ENCODE peak calls at places on chromosomes 7 and 10, in seven cellular contexts. L is GM12878, H is HepG2, M is NT2/D1, B is HCT116, U is SK-N-SH, Y is H1. S is an unnamed sample.

GRCh38 chr7:16028103-16028502 is 341.6 kb upstream of the MEOX2 start:
- DNase-seq in L (no peak), H (no peak), M (no peak), B (no peak), U (no peak), Y (no peak), S (no peak)

GRCh38 chr10:19546224-19546623 is 270.0 kb upstream of the PLXDC2 start:
- DNase-seq in L (no peak), H (no peak), M (no peak), B (no peak), U (no peak), Y (no peak), S (no peak)

GRCh38 chr10:62492012-62492869 is 118.1 kb downstream of the ZNF365 start:
- DNase-seq in L (peak), H (peak), M (no peak), B (peak), U (no peak), Y (no peak), S (no peak)

GRCh38 chr7:64685741-64686140 is 19.8 kb downstream of the ZNF107 start:
- DNase-seq in L (no peak), H (no peak), M (no peak), B (no peak), U (no peak), Y (no peak), S (no peak)

GRCh38 chr7:16411391-16411790 is 9.9 kb downstream of the CRPPA start:
- DNase-seq in L (no peak), H (no peak), M (no peak), B (no peak), U (no peak), Y (no peak), S (no peak)

GRCh38 chr10:124403548-124403947 is 15.2 kb downstream of the OAT start:
- DNase-seq in L (peak), H (peak), M (peak), B (peak), U (peak), Y (peak), S (peak)

GRCh38 chr10:11034762-11035161 is 17.1 kb downstream of the CELF2 start:
- DNase-seq in L (no peak), H (no peak), M (no peak), B (no peak), U (no peak), Y (no peak), S (no peak)

GRCh38 chr7:56045796-56046195 is 5.4 kb downstream of the PSPH start:
- DNase-seq in L (no peak), H (no peak), M (no peak), B (no peak), U (no peak), Y (no peak), S (no peak)

GRCh38 chr10:133257489-133258065 is 19.1 kb downstream of the ADAM8 start:
- DNase-seq in L (no peak), H (no peak), M (no peak), B (no peak), U (peak), Y (peak), S (peak)

GRCh38 chr7:130732980-130733865 is 784 bp downstream of the KLF14 start:
- DNase-seq in L (no peak), H (no peak), M (no peak), B (peak), U (peak), Y (peak), S (peak)

GRCh38 chr7:71612892-71613291 is 480.9 kb downstream of the GALNT17 start:
- DNase-seq in L (no peak), H (no peak), M (no peak), B (no peak), U (no peak), Y (no peak), S (no peak)

GRCh38 chr7:18450021-18450420 is 45.5 kb upstream of the HDAC9 start:
- DNase-seq in L (no peak), H (no peak), M (no peak), B (no peak), U (no peak), Y (no peak), S (no peak)

GRCh38 chr7:70177166-70177565 is 578.9 kb downstream of the AUTS2 start:
- DNase-seq in L (no peak), H (no peak), M (no peak), B (no peak), U (no peak), Y (no peak), S (no peak)

GRCh38 chr10:11035318-11035920 is 17.7 kb downstream of the CELF2 start:
- DNase-seq in L (no peak), H (no peak), M (peak), B (no peak), U (no peak), Y (no peak), S (no peak)

GRCh38 chr7:143305423-143306070 is 10.4 kb upstream of the CLCN1 start:
- DNase-seq in L (no peak), H (peak), M (no peak), B (peak), U (peak), Y (peak), S (peak)

GRCh38 chr10:18196806-18197550 is 56.8 kb downstream of the CACNB2 start:
- DNase-seq in L (no peak), H (no peak), M (no peak), B (no peak), U (no peak), Y (no peak), S (no peak)

GRCh38 chr10:26755443-26755903 is 58.0 kb downstream of the PDSS1 start:
- DNase-seq in L (peak), H (no peak), M (no peak), B (peak), U (no peak), Y (no peak), S (no peak)

GRCh38 chr10:44426247-44427034 is 41.5 kb upstream of the CXCL12 start:
- DNase-seq in L (no peak), H (no peak), M (no peak), B (no peak), U (no peak), Y (no peak), S (no peak)

GRCh38 chr10:114684085-114684821 is 26.2 kb upstream of the ABLIM1 start:
- DNase-seq in L (no peak), H (peak), M (no peak), B (no peak), U (peak), Y (no peak), S (no peak)

GRCh38 chr10:84607044-84607443 is 278.7 kb downstream of the CCSER2 start:
- DNase-seq in L (no peak), H (no peak), M (no peak), B (no peak), U (no peak), Y (no peak), S (no peak)

GRCh38 chr7:98520356-98520932 is 96.6 kb upstream of the NPTX2 start:
- DNase-seq in L (no peak), H (no peak), M (no peak), B (peak), U (peak), Y (no peak), S (peak)

GRCh38 chr7:46752881-46753366 is 829.0 kb downstream of the TNS3 start:
- DNase-seq in L (no peak), H (no peak), M (no peak), B (peak), U (no peak), Y (no peak), S (no peak)

GRCh38 chr10:80498833-80499671 is 38.6 kb upstream of the SH2D4B start:
- DNase-seq in L (no peak), H (peak), M (peak), B (peak), U (no peak), Y (no peak), S (peak)

GRCh38 chr7:147497246-147497645 is 1093.3 kb upstream of the C7orf33 start:
- DNase-seq in L (no peak), H (no peak), M (no peak), B (no peak), U (no peak), Y (no peak), S (no peak)

GRCh38 chr7:40608321-40609075 is 473.7 kb downstream of the SUGCT start:
- DNase-seq in L (no peak), H (no peak), M (no peak), B (no peak), U (peak), Y (no peak), S (no peak)

GRCh38 chr10:49318751-49319150 is 19.8 kb downstream of the C10orf71 start:
- DNase-seq in L (no peak), H (no peak), M (no peak), B (no peak), U (peak), Y (no peak), S (no peak)
- TF ChIP-seq YY1 in L (no peak), H (no peak), M (no peak), B (no peak), U (no peak), Y (no peak), S (no peak)

GRCh38 chr10:32253821-32254220 is 93.1 kb downstream of the EPC1 start:
- DNase-seq in L (no peak), H (no peak), M (no peak), B (no peak), U (no peak), Y (peak), S (no peak)

GRCh38 chr10:32256613-32257437 is 90.1 kb downstream of the EPC1 start:
- DNase-seq in L (peak), H (peak), M (no peak), B (peak), U (peak), Y (peak), S (peak)

DNA sequence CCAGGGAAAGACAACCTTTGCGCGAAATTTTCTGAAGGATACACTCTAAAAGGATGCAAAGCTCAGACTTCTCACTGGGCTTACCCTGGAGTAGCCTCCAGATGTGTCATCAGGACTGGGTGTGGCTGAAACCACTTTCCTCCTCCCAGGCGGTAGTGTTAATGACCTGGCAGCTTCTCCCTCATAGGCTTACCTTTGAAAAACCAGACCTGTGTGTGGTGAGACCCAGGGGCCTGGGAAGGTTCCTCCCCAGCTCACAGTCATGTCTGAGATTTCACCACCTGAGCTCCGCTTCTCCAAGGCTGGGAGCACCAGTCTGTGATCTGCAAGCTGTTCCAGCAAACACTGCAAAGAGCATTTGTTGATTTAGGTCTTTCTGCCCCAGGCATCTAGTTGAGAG is 93.7 kb downstream of the EPC1 start:
- DNase-seq in L (no peak), H (no peak), M (no peak), B (peak), U (no peak), Y (peak), S (peak)
- TF ChIP-seq YY1 in L (no peak), H (no peak), M (no peak), B (no peak), U (no peak), Y (no peak), S (no peak)

DNA sequence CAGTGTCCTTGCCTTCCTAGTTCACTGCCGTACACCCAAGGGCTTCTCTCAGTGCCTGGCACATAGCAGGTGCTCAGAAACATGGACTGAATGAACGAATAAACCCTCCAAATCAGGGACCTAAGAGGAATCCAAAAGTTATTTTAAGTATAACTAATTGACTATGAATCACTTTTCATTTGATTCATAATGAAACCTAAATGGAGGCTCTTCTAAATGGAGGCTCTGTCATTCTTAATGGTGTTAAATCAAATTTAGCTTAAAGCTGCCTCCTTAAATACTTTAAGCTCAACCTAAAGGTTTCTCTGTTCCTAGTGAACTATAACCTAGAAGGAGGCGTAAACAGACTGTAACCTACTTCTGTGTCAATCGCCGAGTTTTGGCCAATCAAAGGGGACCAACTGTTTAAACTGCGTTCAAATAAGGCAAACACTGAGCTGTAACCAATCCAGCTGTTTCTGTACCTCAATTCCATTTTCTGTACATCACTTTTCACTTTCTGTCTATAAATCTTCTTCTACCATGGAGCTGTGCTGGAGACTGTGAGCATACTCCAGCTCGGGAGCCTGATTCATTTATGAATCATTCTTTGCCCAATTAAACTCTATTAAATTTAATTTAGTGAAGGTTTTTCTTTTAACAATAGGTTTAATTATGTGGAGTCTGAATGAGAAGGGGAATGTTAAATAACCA is 11.0 kb downstream of the PYROXD2 start:
- DNase-seq in L (no peak), H (no peak), M (no peak), B (no peak), U (no peak), Y (no peak), S (no peak)
- TF ChIP-seq YY1 in L (no peak), H (no peak), M (no peak), B (no peak), U (no peak), Y (no peak), S (no peak)

DNA sequence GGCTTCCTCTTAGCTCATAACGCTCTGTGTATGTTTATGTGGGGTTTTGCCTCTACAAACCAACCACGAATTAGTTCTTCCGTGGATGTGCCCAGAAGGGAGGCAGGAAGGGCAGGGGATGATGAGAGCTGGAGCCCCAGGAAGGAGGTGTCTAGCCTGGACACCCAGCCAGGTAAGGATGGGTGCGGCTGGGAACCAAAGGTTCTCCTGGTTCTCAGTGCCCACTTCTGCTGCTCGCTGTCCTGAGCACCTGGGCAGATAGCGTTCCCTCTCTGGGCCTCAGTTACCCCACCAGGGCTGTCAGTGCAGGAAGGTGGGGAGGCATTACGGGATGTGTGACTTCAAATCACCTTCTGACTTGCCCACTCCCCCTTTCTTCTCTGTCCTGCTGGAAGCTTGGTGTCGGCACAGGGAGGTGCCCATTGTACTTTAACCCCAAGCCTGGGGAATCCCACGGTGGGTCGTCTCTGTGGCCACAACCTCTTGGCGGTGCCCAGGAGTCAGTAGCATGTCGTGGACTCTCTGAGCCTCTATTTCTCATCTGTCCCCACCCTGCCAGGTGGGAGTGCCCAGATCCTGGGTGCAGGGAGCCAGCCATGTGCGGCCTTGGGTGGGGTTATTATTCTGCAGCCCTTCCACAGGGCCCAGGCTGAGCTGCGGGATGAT is 18.7 kb upstream of the PCBD1 start:
- DNase-seq in L (no peak), H (no peak), M (no peak), B (no peak), U (peak), Y (no peak), S (no peak)
- TF ChIP-seq YY1 in L (no peak), H (no peak), M (no peak), B (no peak), U (no peak), Y (no peak), S (no peak)

GRCh38 chr10:24668247-24668646 is 55.4 kb downstream of the ARHGAP21 start:
- DNase-seq in L (no peak), H (no peak), M (no peak), B (no peak), U (no peak), Y (no peak), S (no peak)

GRCh38 chr10:24669285-24669861 is 54.3 kb downstream of the ARHGAP21 start:
- DNase-seq in L (no peak), H (no peak), M (no peak), B (no peak), U (peak), Y (no peak), S (no peak)

GRCh38 chr10:24661374-24661773 is 62.3 kb downstream of the ARHGAP21 start:
- DNase-seq in L (no peak), H (no peak), M (no peak), B (no peak), U (no peak), Y (no peak), S (no peak)

DNA sequence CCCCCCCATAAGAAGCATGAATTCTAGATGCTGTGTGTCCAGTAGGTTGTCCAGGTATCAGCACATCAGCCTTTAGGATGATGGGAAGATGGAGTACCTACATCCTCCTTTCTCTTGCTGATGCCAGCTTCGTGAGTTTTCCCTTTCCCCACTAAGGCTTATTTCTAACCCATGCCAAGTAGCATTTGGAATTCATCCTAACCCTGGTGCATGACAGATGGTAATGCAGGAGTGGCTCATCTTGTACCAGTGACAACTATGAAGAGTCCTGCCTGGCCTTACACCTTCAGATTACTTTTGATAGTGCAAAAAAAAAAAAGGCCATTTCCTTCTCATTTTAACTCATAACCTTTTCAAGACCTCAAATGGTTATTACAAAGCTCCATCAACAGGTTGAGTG is 58.7 kb downstream of the ARHGAP21 start:
- DNase-seq in L (no peak), H (no peak), M (no peak), B (no peak), U (no peak), Y (no peak), S (no peak)
- TF ChIP-seq YY1 in L (no peak), H (no peak), M (no peak), B (no peak), U (no peak), Y (no peak), S (no peak)

GRCh38 chr7:94149776-94150545 is 145.8 kb upstream of the BET1 start:
- DNase-seq in L (no peak), H (no peak), M (no peak), B (no peak), U (no peak), Y (no peak), S (no peak)
- TF ChIP-seq YY1 in L (no peak), H (no peak), M (no peak), B (no peak), U (no peak), Y (no peak), S (no peak)

GRCh38 chr10:33337335-33337854 is 2.9 kb upstream of the NRP1 start:
- DNase-seq in L (no peak), H (no peak), M (no peak), B (no peak), U (no peak), Y (no peak), S (no peak)
- TF ChIP-seq YY1 in L (no peak), H (no peak), M (no peak), B (no peak), U (no peak), Y (no peak), S (no peak)

GRCh38 chr7:146000882-146001281 is 115.7 kb upstream of the CNTNAP2 start:
- DNase-seq in L (no peak), H (no peak), M (no peak), B (no peak), U (no peak), Y (no peak), S (no peak)

GRCh38 chr7:146008293-146008692 is 108.3 kb upstream of the CNTNAP2 start:
- DNase-seq in L (no peak), H (no peak), M (no peak), B (no peak), U (no peak), Y (no peak), S (no peak)

GRCh38 chr7:146004805-146005204 is 111.8 kb upstream of the CNTNAP2 start:
- DNase-seq in L (no peak), H (no peak), M (no peak), B (no peak), U (no peak), Y (no peak), S (no peak)

GRCh38 chr7:146002008-146002407 is 114.6 kb upstream of the CNTNAP2 start:
- DNase-seq in L (no peak), H (no peak), M (no peak), B (no peak), U (no peak), Y (no peak), S (no peak)

DNA sequence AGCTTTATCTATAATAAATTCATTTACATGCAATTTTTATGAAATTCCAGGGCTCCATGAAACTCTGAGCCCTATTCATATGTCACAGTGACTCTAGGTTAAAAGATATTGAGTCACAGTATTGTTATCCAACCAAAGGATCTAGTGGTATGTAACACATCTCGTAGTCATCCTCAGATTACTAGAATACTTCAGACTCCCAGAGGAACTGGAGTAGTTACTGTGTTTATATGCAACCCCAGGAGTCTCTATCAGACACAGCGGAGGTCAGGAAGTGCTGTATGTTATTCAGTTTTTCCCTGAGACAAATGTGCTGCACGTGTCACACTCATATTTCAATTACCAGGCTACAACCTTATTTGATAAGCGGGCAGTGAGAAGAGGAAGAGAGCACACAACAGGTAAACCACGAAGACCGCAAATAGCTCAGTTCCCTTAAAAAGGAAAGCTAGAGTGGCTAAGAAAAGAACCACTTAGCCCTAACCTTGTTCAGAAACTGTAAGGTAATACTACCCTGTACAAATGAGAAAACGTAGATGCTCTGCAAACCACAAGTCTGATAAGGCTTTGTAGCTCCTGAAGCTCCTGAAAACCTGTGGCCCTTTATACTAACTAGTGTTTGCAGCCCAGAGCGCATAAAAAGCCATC is 114.0 kb upstream of the CNTNAP2 start:
- DNase-seq in L (peak), H (no peak), M (no peak), B (no peak), U (no peak), Y (no peak), S (no peak)
- TF ChIP-seq YY1 in L (no peak), H (no peak), M (no peak), B (no peak), U (no peak), Y (no peak), S (no peak)

DNA sequence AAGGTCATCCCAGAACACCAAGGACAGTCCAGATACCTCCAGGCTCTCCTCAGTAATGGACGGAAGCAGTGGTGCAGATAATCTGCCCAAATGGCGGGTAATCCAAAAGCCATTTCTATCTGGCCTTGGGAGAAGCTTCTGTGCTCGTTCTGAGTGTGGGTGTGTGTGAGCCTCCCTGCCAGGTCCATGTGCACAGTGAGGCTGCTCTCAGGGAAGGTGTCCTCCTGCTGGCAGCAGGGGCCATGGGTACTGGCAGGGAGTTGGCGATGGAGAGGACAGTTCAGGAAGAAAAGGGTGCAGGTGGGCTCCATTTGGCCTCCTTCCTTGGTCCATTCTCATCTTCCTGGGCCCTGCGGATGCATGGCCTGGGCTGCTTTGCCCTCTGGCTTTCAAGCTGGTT is 15.6 kb upstream of the TEX36 start:
- DNase-seq in L (no peak), H (no peak), M (no peak), B (no peak), U (peak), Y (no peak), S (no peak)
- TF ChIP-seq YY1 in L (no peak), H (no peak), M (no peak), B (no peak), U (no peak), Y (no peak), S (no peak)